ENCODE peak calls at places on chromosomes 11 and 22, in six cellular contexts. X is stimulated activated effector memory CD8-positive, alpha-beta T cell treated with anti-CD3 and anti-CD28 coated beads, Interleukin-12 subunit alpha, Interleukin-12 subunit beta, amount 100 ng/mL, for 72 hours; C is tibial nerve; U is fibroblast of mammary gland; O is iPS DF 19.7; M is NB4. Z is an unnamed sample.

GRCh38 chr11:68956547-68957254 is 24.1 kb downstream of the MRGPRD start:
- DNase-seq in C (no peak), U (no peak), X (no peak), M (no peak), O (no peak), Z (no peak)

GRCh38 chr22:37680191-37680851 is 4.9 kb downstream of the LGALS1 start:
- DNase-seq in X (no peak), C (no peak), U (peak; percentile 55), M (no peak), O (no peak), Z (no peak)

GRCh38 chr11:19498986-19499669 is 213.5 kb upstream of the NAV2 start:
- DNase-seq in C (no peak), X (no peak), U (peak; percentile 53), O (no peak), M (no peak), Z (no peak)

GRCh38 chr11:108206969-108207682 is 15.3 kb downstream of the NPAT start:
- DNase-seq in C (no peak), O (no peak), X (no peak), M (peak; percentile 33), U (no peak), Z (no peak)

GRCh38 chr11:10309163-10310093 is 4.6 kb downstream of the ADM start:
- DNase-seq in M (no peak), U (peak; percentile 78), C (no peak), X (no peak), O (no peak), Z (peak; percentile 76)

GRCh38 chr11:99098258-99098657 is 77.5 kb downstream of the CNTN5 start:
- DNase-seq in M (no peak), U (no peak), C (no peak), O (no peak), X (no peak), Z (no peak)

GRCh38 chr22:19844423-19845368 is 10.0 kb downstream of the GNB1L start:
- DNase-seq in O (no peak), U (no peak), X (no peak), C (no peak), M (peak; percentile 24), Z (peak; percentile 68)

GRCh38 chr22:20819471-20819870 is 39.1 kb downstream of the PI4KA start:
- DNase-seq in C (no peak), X (no peak), O (no peak), U (no peak), M (no peak), Z (no peak)

GRCh38 chr22:22123118-22123959 is 121.2 kb upstream of the VPREB1 start:
- DNase-seq in O (no peak), M (peak; percentile 5), U (no peak), X (no peak), C (no peak), Z (no peak)

GRCh38 chr22:27727673-27728451 is 73.7 kb downstream of the MN1 start:
- DNase-seq in C (no peak), M (no peak), U (no peak), X (no peak), O (no peak), Z (no peak)

GRCh38 chr22:33210129-33210784 is 152.1 kb upstream of the SYN3 start:
- DNase-seq in M (peak; percentile 55), U (peak; percentile 49), O (peak; percentile 42), C (no peak), X (no peak), Z (no peak)

GRCh38 chr22:21064917-21065864 is 19.4 kb downstream of the LRRC74B start:
- DNase-seq in X (no peak), U (no peak), C (no peak), M (no peak), O (no peak), Z (no peak)

GRCh38 chr11:62431171-62431895 is 12.5 kb downstream of the SCGB1A1 start:
- DNase-seq in M (no peak), U (peak; percentile 78), X (no peak), C (no peak), O (no peak), Z (no peak)

GRCh38 chr11:122197055-122197987 is 81.3 kb upstream of the BLID start:
- DNase-seq in O (no peak), C (no peak), X (no peak), U (peak; percentile 99), M (peak; percentile 28), Z (no peak)

GRCh38 chr11:103844327-103845215 is 191.9 kb upstream of the DDI1 start:
- DNase-seq in M (no peak), O (no peak), C (no peak), X (no peak), U (no peak), Z (no peak)

GRCh38 chr22:44037519-44038370 is 13.6 kb downstream of the PARVB start:
- DNase-seq in C (peak; percentile 23), X (no peak), O (no peak), U (peak; percentile 94), M (no peak), Z (peak; percentile 41)

GRCh38 chr11:102237096-102237735 is 80.1 kb upstream of the BIRC3 start:
- DNase-seq in C (no peak), O (no peak), X (no peak), U (peak; percentile 71), M (peak; percentile 15), Z (no peak)

GRCh38 chr11:119672597-119672996 is 56.4 kb downstream of the NECTIN1 start:
- DNase-seq in M (no peak), C (no peak), U (no peak), X (no peak), O (no peak), Z (no peak)

GRCh38 chr11:5531053-5531831 is 14.7 kb upstream of the UBQLNL start:
- DNase-seq in X (no peak), C (no peak), M (no peak), O (no peak), U (no peak), Z (no peak)

GRCh38 chr22:45084400-45084920 is 74.7 kb upstream of the PHF21B start:
- DNase-seq in X (no peak), U (no peak), O (no peak), M (no peak), C (no peak), Z (no peak)

GRCh38 chr11:46675288-46675851 is 25.0 kb downstream of the ARHGAP1 start:
- DNase-seq in U (peak; percentile 72), M (no peak), X (no peak), C (peak; percentile 88), O (no peak), Z (peak; percentile 64)

GRCh38 chr22:22111267-22111751 is 128.7 kb upstream of the TOP3B start:
- DNase-seq in X (peak; percentile 36), C (no peak), M (no peak), O (no peak), U (peak; percentile 64), Z (no peak)

GRCh38 chr22:37024339-37025157 is 5.0 kb downstream of the MPST start:
- DNase-seq in X (no peak), U (no peak), O (no peak), M (no peak), C (no peak), Z (no peak)

GRCh38 chr22:41557401-41558240 is 3.2 kb upstream of the CSDC2 start:
- DNase-seq in X (no peak), U (peak; percentile 89), C (peak; percentile 57), O (no peak), M (no peak), Z (peak; percentile 83)

GRCh38 chr11:114297806-114298700 is 1.9 kb downstream of the NNMT start:
- DNase-seq in C (no peak), O (no peak), M (no peak), X (no peak), U (no peak), Z (no peak)

GRCh38 chr11:17736921-17737817 is 2.6 kb downstream of the KCNC1 start:
- DNase-seq in X (no peak), C (no peak), O (no peak), M (peak; percentile 66), U (no peak), Z (no peak)

GRCh38 chr22:23225724-23226496 is 45.6 kb downstream of the BCR start:
- DNase-seq in O (no peak), U (peak; percentile 80), X (no peak), C (no peak), M (no peak), Z (peak; percentile 60)

GRCh38 chr11:28962492-28962891 is 854.3 kb downstream of the METTL15 start:
- DNase-seq in C (no peak), M (no peak), O (no peak), U (no peak), X (no peak), Z (no peak)

GRCh38 chr22:33666661-33667619 is 253.3 kb downstream of the LARGE1 start:
- DNase-seq in C (no peak), U (no peak), X (no peak), M (peak; percentile 67), O (peak; percentile 28), Z (no peak)

GRCh38 chr11:125663910-125664309 is 16.7 kb downstream of the ACRV1 start:
- DNase-seq in O (no peak), M (no peak), U (no peak), C (no peak), X (no peak), Z (no peak)

GRCh38 chr11:129280027-129280811 is 88.1 kb upstream of the ARHGAP32 start:
- DNase-seq in X (no peak), C (no peak), O (no peak), U (peak; percentile 77), M (peak; percentile 26), Z (no peak)

GRCh38 chr11:8287297-8288070 is 23.8 kb upstream of the LMO1 start:
- DNase-seq in O (no peak), X (no peak), U (no peak), C (no peak), M (no peak), Z (no peak)

GRCh38 chr11:2804189-2804588 is 81.4 kb downstream of the CDKN1C start:
- DNase-seq in C (no peak), O (no peak), M (no peak), X (no peak), U (no peak), Z (no peak)

GRCh38 chr11:68341557-68342458 is 29.4 kb downstream of the LRP5 start:
- DNase-seq in O (no peak), U (no peak), C (no peak), X (no peak), M (no peak), Z (no peak)

GRCh38 chr22:23274891-23275694 is 94.8 kb downstream of the BCR start:
- DNase-seq in C (no peak), U (no peak), X (no peak), O (no peak), M (no peak), Z (no peak)

GRCh38 chr22:19114984-19115552 is 7.1 kb downstream of the DGCR2 start:
- DNase-seq in X (no peak), U (no peak), M (no peak), O (no peak), C (no peak), Z (no peak)

GRCh38 chr11:77656362-77656761 is 18.8 kb upstream of the CLNS1A start:
- DNase-seq in X (no peak), C (no peak), O (peak; percentile 59), M (no peak), U (no peak), Z (no peak)

GRCh38 chr11:130706572-130706971 is 209.7 kb downstream of the SNX19 start:
- DNase-seq in X (no peak), U (peak; percentile 93), M (no peak), O (no peak), C (no peak), Z (no peak)

Z was measured in left ventricle myocardium superior.